ENCODE peak calls at places on chromosome 1, in four cellular contexts. W is RCC 7860; J is neural crest cell; S is activated naive CD4-positive, alpha-beta T cell treated with anti-CD3 and anti-CD28 coated beads, Interleukin-2, amount 50 U/mL, for 16 hours. X is an unnamed sample.

GRCh38 chr1:183734600-183735036 is 70.3 kb upstream of the RGL1 start:
- DNase-seq in W (no peak), J (no peak), S (no peak), X (peak)

GRCh38 chr1:66450847-66451246 is 83.1 kb upstream of the SGIP1 start:
- DNase-seq in W (no peak), J (no peak), S (no peak), X (no peak)

GRCh38 chr1:244758700-244759099 is 76.8 kb upstream of the COX20 start:
- DNase-seq in W (no peak), J (no peak), S (no peak), X (no peak)

GRCh38 chr1:202046227-202046626 is 35.8 kb downstream of the ELF3 start:
- DNase-seq in W (no peak), J (no peak), S (no peak), X (no peak)

GRCh38 chr1:234309243-234309597 is 64.0 kb upstream of the COA6 start:
- DNase-seq in W (no peak), J (no peak), S (no peak), X (no peak)

GRCh38 chr1:30319765-30320580 is 403.4 kb downstream of the MATN1 start:
- DNase-seq in W (no peak), J (no peak), S (no peak), X (no peak)

GRCh38 chr1:234276389-234276788 is 96.9 kb upstream of the COA6 start:
- DNase-seq in W (no peak), J (no peak), S (no peak), X (no peak)

GRCh38 chr1:51506537-51506936 is 12.5 kb downstream of the EPS15 start:
- DNase-seq in W (no peak), J (no peak), S (no peak), X (peak)

GRCh38 chr1:5973771-5974170 is 18.5 kb downstream of the NPHP4 start:
- DNase-seq in W (no peak), J (no peak), S (no peak), X (peak)

GRCh38 chr1:93207211-93207610 is 26.7 kb downstream of the CCDC18 start:
- DNase-seq in W (no peak), J (no peak), S (no peak), X (no peak)

GRCh38 chr1:196877964-196878363 is 9.9 kb upstream of the CFHR4 start:
- DNase-seq in W (no peak), J (peak), S (no peak), X (no peak)

GRCh38 chr1:67674260-67675011 is 10.6 kb upstream of the GADD45A start:
- DNase-seq in W (no peak), J (no peak), S (no peak), X (peak)

GRCh38 chr1:212964102-212964501 is 13.8 kb downstream of the VASH2 start:
- DNase-seq in W (no peak), J (no peak), S (no peak), X (no peak)

GRCh38 chr1:232655041-232655745 is 25.3 kb upstream of the SIPA1L2 start:
- DNase-seq in W (peak), J (no peak), S (no peak), X (no peak)

GRCh38 chr1:101108123-101108522 is 82.5 kb upstream of the DPH5 start:
- DNase-seq in W (peak), J (no peak), S (peak), X (no peak)

GRCh38 chr1:195105773-195106172 is 1502.5 kb downstream of the KCNT2 start:
- DNase-seq in W (no peak), J (no peak), S (no peak), X (no peak)

GRCh38 chr1:147640553-147641165 is 29.7 kb downstream of the ACP6 start:
- DNase-seq in W (peak), J (peak), S (peak), X (peak)

GRCh38 chr1:248828845-248829244 is 3.1 kb upstream of the SH3BP5L start:
- DNase-seq in W (peak), J (no peak), S (no peak), X (no peak)

GRCh38 chr1:234408757-234409156 is 35.5 kb downstream of the COA6 start:
- DNase-seq in W (no peak), J (no peak), S (peak), X (no peak)

GRCh38 chr1:26237230-26237966 is 3.4 kb downstream of the CEP85 start:
- DNase-seq in W (no peak), J (no peak), S (no peak), X (no peak)

GRCh38 chr1:67831850-67832513 is 1.3 kb downstream of the GNG12 start:
- DNase-seq in W (peak), J (peak), S (no peak), X (peak)

GRCh38 chr1:99176753-99177152 is 87.5 kb upstream of the PLPPR4 start:
- DNase-seq in W (no peak), J (no peak), S (no peak), X (no peak)

GRCh38 chr1:18085387-18086074 is 22.1 kb upstream of the IGSF21 start:
- DNase-seq in W (no peak), J (no peak), S (no peak), X (no peak)

GRCh38 chr1:75132421-75133381 is 1.5 kb upstream of the LHX8 start:
- DNase-seq in W (no peak), J (no peak), S (no peak), X (no peak)

GRCh38 chr1:150257624-150258274 is at the start of gene CA14:
- DNase-seq in W (no peak), J (no peak), S (no peak), X (peak)

GRCh38 chr1:224632921-224633321 is 16.8 kb downstream of the CNIH3 start:
- DNase-seq in W (peak), J (no peak), S (no peak), X (no peak)

GRCh38 chr1:15106608-15107007 is 46.9 kb upstream of the TMEM51 start:
- DNase-seq in W (no peak), J (no peak), S (no peak), X (peak)

GRCh38 chr1:83794384-83794783 is 204.5 kb downstream of the TTLL7 start:
- DNase-seq in W (no peak), J (no peak), S (no peak), X (no peak)

GRCh38 chr1:167650266-167651160 is 20.5 kb downstream of the RCSD1 start:
- DNase-seq in W (no peak), J (no peak), S (no peak), X (peak)

GRCh38 chr1:56028244-56028643 is 551.1 kb downstream of the PLPP3 start:
- DNase-seq in W (no peak), J (no peak), S (no peak), X (no peak)

GRCh38 chr1:53365405-53366063 is 37.7 kb upstream of the LRP8 start:
- DNase-seq in W (no peak), J (no peak), S (no peak), X (peak)

GRCh38 chr1:229199892-229200291 is 71.0 kb upstream of the RAB4A start:
- DNase-seq in W (no peak), J (no peak), S (no peak), X (peak)

GRCh38 chr1:94974824-94975223 is 47.9 kb upstream of the CNN3 start:
- DNase-seq in W (peak), J (no peak), S (no peak), X (no peak)

GRCh38 chr1:220922951-220923350 is 43.7 kb downstream of the HLX start:
- DNase-seq in W (no peak), J (no peak), S (no peak), X (no peak)

GRCh38 chr1:218390625-218391024 is 45.5 kb downstream of the TGFB2 start:
- DNase-seq in W (no peak), J (no peak), S (no peak), X (no peak)